ENCODE peak calls at places on chromosomes 5 and 9, in six cellular contexts. S is spleen, C is A549, N is GM12878, L is right lobe of liver, R is H1. W is an unnamed sample.
A peak's percentile ranks its signal among the peaks of the same experiment; 100 is the strongest.

GRCh38 chr5:108315829-108316228 is 66.1 kb downstream of the FBXL17 start:
- DNase-seq in S (no peak), C (peak; percentile 16), N (no peak), L (no peak), R (no peak), W (no peak)

GRCh38 chr9:94498801-94499454 is 56.0 kb upstream of the PCAT7 start:
- DNase-seq in S (no peak), C (no peak), N (no peak), L (no peak), R (no peak), W (no peak)

GRCh38 chr5:120053841-120054240 is 410.3 kb upstream of the PRR16 start:
- DNase-seq in S (no peak), C (no peak), N (no peak), L (no peak), R (no peak), W (no peak)

GRCh38 chr9:81083821-81084512 is 605.4 kb downstream of the TLE1 start:
- DNase-seq in S (no peak), C (no peak), N (no peak), L (no peak), R (no peak), W (no peak)

GRCh38 chr5:134101686-134102439 is 12.6 kb upstream of the TCF7 start:
- DNase-seq in S (peak; percentile 94), C (peak; percentile 53), N (peak; percentile 43), L (peak; percentile 63), R (peak; percentile 97), W (no peak)

GRCh38 chr5:64929833-64930232 is 161.1 kb downstream of the CWC27 start:
- DNase-seq in S (no peak), C (no peak), N (no peak), L (no peak), R (no peak), W (no peak)

GRCh38 chr5:1832511-1833250 is 31.5 kb downstream of the NDUFS6 start:
- DNase-seq in S (peak; percentile 55), C (no peak), N (no peak), L (no peak), R (no peak), W (no peak)

GRCh38 chr9:114694719-114695269 is 12.8 kb upstream of the TEX48 start:
- DNase-seq in S (no peak), C (no peak), N (peak; percentile 60), L (no peak), R (no peak), W (no peak)

GRCh38 chr5:145471831-145472616 is 363.1 kb downstream of the PRELID2 start:
- DNase-seq in S (no peak), C (no peak), N (no peak), L (no peak), R (no peak), W (no peak)

GRCh38 chr9:134502261-134503211 is 139.1 kb upstream of the COL5A1 start:
- DNase-seq in S (peak; percentile 56), C (peak; percentile 87), N (no peak), L (peak; percentile 43), R (no peak), W (no peak)

GRCh38 chr5:138491669-138492551 is 26.6 kb downstream of the EGR1 start:
- DNase-seq in S (peak; percentile 97), C (peak; percentile 69), N (peak; percentile 23), L (peak; percentile 96), R (peak; percentile 82), W (peak; percentile 56)

GRCh38 chr5:138492552-138493045 is 27.3 kb downstream of the EGR1 start:
- DNase-seq in S (no peak), C (no peak), N (no peak), L (no peak), R (no peak), W (no peak)

GRCh38 chr5:138490648-138491283 is 25.5 kb downstream of the EGR1 start:
- DNase-seq in S (no peak), C (no peak), N (no peak), L (no peak), R (no peak), W (no peak)

GRCh38 chr5:138489705-138490104 is 24.4 kb downstream of the EGR1 start:
- DNase-seq in S (no peak), C (no peak), N (no peak), L (no peak), R (no peak), W (no peak)

GRCh38 chr5:138491284-138491648 is 26.0 kb downstream of the EGR1 start:
- DNase-seq in S (no peak), C (no peak), N (no peak), L (no peak), R (no peak), W (no peak)
- H3K4me3 ChIP-seq in S (peak overlapping the region; percentile 55), C (peak overlapping the region; percentile 50), N (peak overlapping the region; percentile 60), L (peak overlapping the region; percentile 63), R (peak overlapping the region; percentile 45), W (peak overlapping the region; percentile 65)

DNA sequence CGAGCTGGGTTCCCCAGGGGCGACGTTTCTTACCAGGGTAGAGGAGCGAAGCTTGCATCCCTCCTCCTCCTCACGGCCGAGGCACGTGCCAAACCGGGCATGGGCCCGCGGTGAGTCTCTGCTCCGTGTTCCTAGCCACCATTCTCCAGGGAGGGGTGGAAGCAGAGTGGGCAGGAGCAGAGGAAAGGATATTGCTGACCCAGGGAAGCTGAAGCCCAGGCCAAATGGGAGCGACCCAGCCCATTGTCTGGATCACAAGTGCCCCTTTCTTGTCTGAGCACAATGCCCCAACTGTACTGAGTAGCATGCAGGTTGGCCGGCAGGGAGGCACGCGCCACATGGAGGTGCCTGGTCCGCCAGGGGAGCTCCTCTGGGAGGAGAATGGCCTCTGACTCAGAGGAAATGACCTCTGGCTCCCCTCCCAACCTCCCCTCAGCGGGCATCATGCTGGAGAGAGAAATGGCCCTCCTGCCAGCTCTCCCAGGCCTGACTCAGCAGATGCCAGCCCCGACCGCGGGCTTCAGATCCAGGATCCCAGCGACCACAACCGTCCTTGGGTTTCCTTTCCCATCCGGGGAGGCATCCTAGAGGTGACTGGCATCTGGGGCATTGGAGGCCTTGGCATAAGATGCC is 1.1 kb downstream of the PRR7 start:
- DNase-seq in S (peak; percentile 87), C (peak; percentile 84), N (no peak), L (peak; percentile 72), R (peak; percentile 76), W (no peak)
- TF ChIP-seq POLR2A in S (no peak), C (peak; percentile 64), N (no peak), L (peak; percentile 17), R (peak; percentile 90), W (no peak)

GRCh38 chr5:124748687-124749594 is 2.5 kb upstream of the ZNF608 start:
- DNase-seq in S (peak; percentile 80), C (peak; percentile 90), N (peak; percentile 86), L (peak; percentile 85), R (peak; percentile 73), W (peak; percentile 31)

GRCh38 chr5:124752854-124753720 is 6.6 kb upstream of the ZNF608 start:
- DNase-seq in S (no peak), C (no peak), N (no peak), L (no peak), R (no peak), W (no peak)

GRCh38 chr5:124751031-124751430 is 4.6 kb upstream of the ZNF608 start:
- DNase-seq in S (no peak), C (no peak), N (no peak), L (no peak), R (no peak), W (no peak)

GRCh38 chr5:124755565-124755964 is 9.1 kb upstream of the ZNF608 start:
- DNase-seq in S (no peak), C (peak; percentile 13), N (no peak), L (no peak), R (no peak), W (no peak)

DNA sequence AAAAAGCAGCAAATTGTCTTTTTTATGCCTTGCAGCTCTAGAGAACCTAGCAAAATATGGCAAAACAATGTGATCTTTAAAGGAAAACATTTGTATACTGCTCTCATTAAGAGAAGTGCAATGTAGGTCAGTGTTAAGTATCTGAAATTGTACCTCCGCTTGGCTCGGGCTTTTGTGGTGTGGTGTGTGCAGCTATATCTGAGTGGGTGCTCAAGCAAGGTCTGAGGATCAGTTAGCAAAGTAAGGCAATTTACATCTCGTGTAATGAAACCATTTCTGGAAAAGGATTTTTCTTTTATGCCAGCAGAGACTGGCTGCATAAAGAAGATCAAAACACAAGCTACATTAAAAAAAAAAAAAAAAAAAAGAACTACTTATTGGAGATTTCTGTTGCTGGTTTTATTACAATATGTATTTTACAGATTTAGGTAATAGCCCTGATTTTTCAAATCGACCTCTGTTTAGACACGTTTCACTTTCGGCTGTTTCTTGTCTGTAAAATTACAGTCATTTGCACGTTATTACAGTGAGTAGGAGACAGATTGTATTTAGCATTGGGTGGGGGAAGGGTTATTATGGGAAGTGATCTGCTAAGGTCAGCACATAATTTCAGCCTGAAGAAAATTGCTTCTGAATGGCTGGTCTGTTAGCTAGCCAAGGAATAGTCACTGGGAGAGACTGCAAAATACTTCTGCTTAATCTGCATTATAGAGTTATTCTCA is 7.9 kb upstream of the ZNF608 start:
- DNase-seq in S (no peak), C (no peak), N (no peak), L (no peak), R (no peak), W (no peak)
- H3K4me3 ChIP-seq in S (no peak overlapping the region), C (no peak overlapping the region), N (no peak overlapping the region), L (no peak overlapping the region), R (no peak overlapping the region), W (no peak overlapping the region)

GRCh38 chr9:127865645-127866464 is 11.4 kb upstream of the ENG start:
- DNase-seq in S (no peak), C (no peak), N (no peak), L (no peak), R (no peak), W (no peak)
- TF ChIP-seq POLR2A in S (no peak), C (no peak), N (no peak), L (no peak), R (no peak), W (no peak)

W was measured in esophagus squamous epithelium.